ENCODE peak calls at places on chromosome 14, in seven cellular contexts. One of them, this sample, is unnamed.

GRCh38 chr14:40362856-40363255 is 930.6 kb upstream of the FBXO33 start:
- DNase-seq in IMR-90: no peak
- DNase-seq in H9: peak
- DNase-seq in H1: no peak
- DNase-seq in mesendoderm: peak
- DNase-seq in mesenchymal stem cell: no peak
- DNase-seq in trophoblast cell: no peak
- DNase-seq in this sample: peak

GRCh38 chr14:20934148-20934762 is 21.0 kb upstream of the RNASE2 start:
- DNase-seq in IMR-90: no peak
- DNase-seq in H9: peak
- DNase-seq in H1: peak
- DNase-seq in mesendoderm: peak
- DNase-seq in mesenchymal stem cell: peak
- DNase-seq in trophoblast cell: no peak
- DNase-seq in this sample: peak

GRCh38 chr14:96167224-96168148 is 37.2 kb upstream of the BDKRB2 start:
- DNase-seq in IMR-90: peak
- DNase-seq in H9: peak
- DNase-seq in H1: no peak
- DNase-seq in mesendoderm: peak
- DNase-seq in mesenchymal stem cell: peak
- DNase-seq in trophoblast cell: peak
- DNase-seq in this sample: no peak

GRCh38 chr14:20278414-20278813 is 27.3 kb downstream of the TTC5 start:
- DNase-seq in IMR-90: peak
- DNase-seq in H9: no peak
- DNase-seq in H1: no peak
- DNase-seq in mesendoderm: no peak
- DNase-seq in mesenchymal stem cell: peak
- DNase-seq in trophoblast cell: no peak
- DNase-seq in this sample: no peak

GRCh38 chr14:55301722-55302121 is 30.5 kb downstream of the FBXO34 start:
- DNase-seq in IMR-90: peak
- DNase-seq in H9: no peak
- DNase-seq in H1: no peak
- DNase-seq in mesendoderm: peak
- DNase-seq in mesenchymal stem cell: peak
- DNase-seq in trophoblast cell: no peak
- DNase-seq in this sample: no peak

GRCh38 chr14:91229743-91230200 is 14.7 kb downstream of the GPR68 start:
- DNase-seq in IMR-90: peak
- DNase-seq in H9: no peak
- DNase-seq in H1: no peak
- DNase-seq in mesendoderm: no peak
- DNase-seq in mesenchymal stem cell: peak
- DNase-seq in trophoblast cell: no peak
- DNase-seq in this sample: no peak

GRCh38 chr14:98906123-98906995 is 365.6 kb downstream of the BCL11B start:
- DNase-seq in IMR-90: no peak
- DNase-seq in H9: no peak
- DNase-seq in H1: no peak
- DNase-seq in mesendoderm: peak
- DNase-seq in mesenchymal stem cell: no peak
- DNase-seq in trophoblast cell: no peak
- DNase-seq in this sample: no peak

GRCh38 chr14:30283822-30284446 is 275.0 kb upstream of the G2E3 start:
- DNase-seq in IMR-90: peak
- DNase-seq in H9: peak
- DNase-seq in H1: peak
- DNase-seq in mesendoderm: peak
- DNase-seq in mesenchymal stem cell: peak
- DNase-seq in trophoblast cell: peak
- DNase-seq in this sample: no peak

GRCh38 chr14:35814371-35815005 is 5.4 kb upstream of the RALGAPA1 start:
- DNase-seq in IMR-90: peak
- DNase-seq in H9: peak
- DNase-seq in H1: no peak
- DNase-seq in mesendoderm: peak
- DNase-seq in mesenchymal stem cell: peak
- DNase-seq in trophoblast cell: peak
- DNase-seq in this sample: peak

GRCh38 chr14:44995770-44996294 is 33.8 kb downstream of the TOGARAM1 start:
- DNase-seq in IMR-90: peak
- DNase-seq in H9: no peak
- DNase-seq in H1: no peak
- DNase-seq in mesendoderm: no peak
- DNase-seq in mesenchymal stem cell: no peak
- DNase-seq in trophoblast cell: no peak
- DNase-seq in this sample: no peak
- H2BK5ac ChIP-seq in IMR-90: no peak
- H2BK5ac ChIP-seq in H9: no peak
- H2BK5ac ChIP-seq in H1: no peak
- H2BK5ac ChIP-seq in mesendoderm: no peak
- H2BK5ac ChIP-seq in mesenchymal stem cell: no peak
- H2BK5ac ChIP-seq in trophoblast cell: no peak
- H2BK5ac ChIP-seq in this sample: no peak

GRCh38 chr14:67567654-67568053 is 32.4 kb downstream of the PIGH start:
- DNase-seq in IMR-90: no peak
- DNase-seq in H9: no peak
- DNase-seq in H1: no peak
- DNase-seq in mesendoderm: no peak
- DNase-seq in mesenchymal stem cell: no peak
- DNase-seq in trophoblast cell: no peak
- DNase-seq in this sample: no peak
- H3K9ac ChIP-seq in IMR-90: no peak
- H3K9ac ChIP-seq in H9: no peak
- H3K9ac ChIP-seq in H1: no peak
- H3K9ac ChIP-seq in mesendoderm: no peak
- H3K9ac ChIP-seq in mesenchymal stem cell: no peak
- H3K9ac ChIP-seq in trophoblast cell: no peak
- H3K9ac ChIP-seq in this sample: no peak

DNA sequence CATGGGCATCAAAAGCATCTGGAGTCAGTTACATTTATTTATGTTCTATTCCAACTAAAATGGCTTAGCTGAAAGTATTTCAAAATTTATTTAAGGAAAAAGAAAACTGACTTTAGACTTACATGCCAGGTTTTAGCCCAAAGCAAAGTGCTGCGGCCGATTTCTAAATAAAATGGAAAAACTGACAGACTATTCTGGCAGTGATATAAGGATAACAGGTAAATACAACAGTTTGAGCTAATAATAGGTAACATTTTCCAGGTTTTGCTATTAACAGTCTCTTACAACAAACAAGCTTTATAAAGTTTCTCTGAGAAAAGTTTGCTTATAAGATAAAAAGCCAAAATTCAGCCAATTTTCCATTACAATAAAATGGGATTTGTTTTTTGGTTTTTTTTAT is 937.2 kb upstream of the FLRT2 start:
- DNase-seq in IMR-90: no peak
- DNase-seq in H9: no peak
- DNase-seq in H1: no peak
- DNase-seq in mesendoderm: no peak
- DNase-seq in mesenchymal stem cell: no peak
- DNase-seq in trophoblast cell: no peak
- DNase-seq in this sample: no peak
- H2AK5ac ChIP-seq in IMR-90: no peak
- H2AK5ac ChIP-seq in H9: no peak
- H2AK5ac ChIP-seq in H1: no peak
- H2AK5ac ChIP-seq in mesendoderm: no peak
- H2AK5ac ChIP-seq in mesenchymal stem cell: no peak
- H2AK5ac ChIP-seq in trophoblast cell: no peak
- H2AK5ac ChIP-seq in this sample: no peak

GRCh38 chr14:92581206-92581605 is 67.6 kb downstream of the RIN3 start:
- DNase-seq in IMR-90: no peak
- DNase-seq in H9: no peak
- DNase-seq in H1: no peak
- DNase-seq in mesendoderm: no peak
- DNase-seq in mesenchymal stem cell: no peak
- DNase-seq in trophoblast cell: no peak
- DNase-seq in this sample: no peak
- H2BK5ac ChIP-seq in IMR-90: no peak
- H2BK5ac ChIP-seq in H9: no peak
- H2BK5ac ChIP-seq in H1: no peak
- H2BK5ac ChIP-seq in mesendoderm: no peak
- H2BK5ac ChIP-seq in mesenchymal stem cell: no peak
- H2BK5ac ChIP-seq in trophoblast cell: peak
- H2BK5ac ChIP-seq in this sample: no peak

DNA sequence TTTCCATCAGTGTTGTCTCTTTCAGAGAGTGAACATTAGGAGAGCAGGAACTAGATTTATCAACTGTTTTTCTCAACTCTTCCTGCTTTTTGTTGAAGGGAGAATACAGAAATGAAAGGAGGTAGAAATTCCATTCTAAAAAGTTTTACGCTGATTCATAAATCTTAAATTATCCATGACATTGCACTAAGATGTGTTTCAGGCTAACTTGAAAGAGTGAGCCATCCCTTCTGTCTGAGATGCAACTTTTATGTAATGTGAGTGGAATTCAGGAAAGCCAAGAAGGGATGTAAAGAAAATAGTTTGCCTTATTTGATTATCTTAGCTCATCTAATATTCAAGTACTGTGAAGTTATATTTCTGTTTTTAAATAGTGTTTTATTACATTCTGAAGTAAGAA is 349.5 kb upstream of the RGS6 start:
- DNase-seq in IMR-90: peak
- DNase-seq in H9: no peak
- DNase-seq in H1: no peak
- DNase-seq in mesendoderm: no peak
- DNase-seq in mesenchymal stem cell: peak
- DNase-seq in trophoblast cell: no peak
- DNase-seq in this sample: no peak
- H3K9ac ChIP-seq in IMR-90: peak
- H3K9ac ChIP-seq in H9: no peak
- H3K9ac ChIP-seq in H1: no peak
- H3K9ac ChIP-seq in mesendoderm: no peak
- H3K9ac ChIP-seq in mesenchymal stem cell: no peak
- H3K9ac ChIP-seq in trophoblast cell: no peak
- H3K9ac ChIP-seq in this sample: no peak